ENCODE peak calls at places on chromosomes 6 and 20, in four cellular contexts. M is Right ventricle myocardium inferior; I is H54; C is activated CD4-positive, CD25-positive, alpha-beta regulatory T cell. E is an unnamed sample.

GRCh38 chr6:32058511-32058963 is 20.3 kb downstream of the CYP21A2 start:
- DNase-seq in C (no peak), I (no peak), M (no peak), E (no peak)

GRCh38 chr20:19601133-19601810 is 156.8 kb upstream of the RIN2 start:
- DNase-seq in I (no peak), C (no peak), M (no peak), E (no peak)

GRCh38 chr6:99841297-99841696 is 152.7 kb downstream of the MCHR2 start:
- DNase-seq in M (no peak), C (no peak), I (no peak), E (no peak)

GRCh38 chr20:59402697-59403096 is 102.3 kb downstream of the EDN3 start:
- DNase-seq in I (no peak), C (no peak), M (no peak), E (no peak)

GRCh38 chr6:157401734-157402338 is 20.8 kb downstream of the ZDHHC14 start:
- DNase-seq in M (no peak), I (no peak), C (no peak), E (no peak)

GRCh38 chr6:111727798-111728197 is 122.1 kb upstream of the TRAF3IP2 start:
- DNase-seq in C (no peak), I (no peak), M (no peak), E (no peak)

GRCh38 chr6:77178821-77179220 is 284.5 kb downstream of the HTR1B start:
- DNase-seq in I (no peak), M (no peak), C (no peak), E (no peak)

GRCh38 chr6:152112503-152113261 is 305.2 kb downstream of the ESR1 start:
- DNase-seq in C (no peak), I (no peak), M (peak; percentile 84), E (no peak)

GRCh38 chr6:158552055-158552795 is 7.7 kb upstream of the TMEM181 start:
- DNase-seq in M (no peak), C (no peak), I (no peak), E (no peak)

GRCh38 chr6:14986370-14986769 is 259.5 kb upstream of the JARID2 start:
- DNase-seq in C (no peak), M (no peak), I (no peak), E (no peak)

GRCh38 chr6:16624631-16625299 is 136.5 kb downstream of the ATXN1 start:
- DNase-seq in C (no peak), I (no peak), M (no peak), E (no peak)

GRCh38 chr20:22584922-22585785 is 782 bp upstream of the FOXA2 start:
- DNase-seq in M (no peak), I (no peak), C (no peak), E (no peak)

GRCh38 chr20:19808498-19808897 is 50.4 kb downstream of the RIN2 start:
- DNase-seq in C (no peak), I (no peak), M (no peak), E (no peak)

GRCh38 chr6:33312361-33313104 is 1.3 kb downstream of the TAPBP start:
- DNase-seq in C (peak; percentile 42), I (peak; percentile 74), M (no peak), E (peak; percentile 72)

GRCh38 chr6:141482773-141483172 is 650.0 kb upstream of the GJE1 start:
- DNase-seq in C (no peak), I (no peak), M (no peak), E (no peak)

GRCh38 chr6:112304680-112305079 is 42.5 kb upstream of the RFPL4B start:
- DNase-seq in I (no peak), M (no peak), C (no peak), E (no peak)

GRCh38 chr6:148535976-148536375 is 193.3 kb downstream of the SASH1 start:
- DNase-seq in M (no peak), I (no peak), C (no peak), E (no peak)

GRCh38 chr20:43915209-43916072 is 789 bp downstream of the TOX2 start:
- DNase-seq in M (peak; percentile 69), C (peak; percentile 28), I (no peak), E (no peak)

GRCh38 chr20:60244373-60245146 is 286.3 kb downstream of the CDH26 start:
- DNase-seq in M (no peak), I (no peak), C (no peak), E (no peak)

GRCh38 chr6:37137881-37138568 is 31.9 kb upstream of the PIM1 start:
- DNase-seq in M (no peak), C (no peak), I (no peak), E (no peak)

GRCh38 chr6:98828991-98829411 is 5.4 kb upstream of the POU3F2 start:
- DNase-seq in C (no peak), I (no peak), M (no peak), E (no peak)

GRCh38 chr6:159038914-159039884 is 5.6 kb downstream of the TAGAP start:
- DNase-seq in I (no peak), C (no peak), M (peak; percentile 68), E (no peak)

GRCh38 chr6:33740204-33740608 is 6.5 kb downstream of the IP6K3 start:
- DNase-seq in M (peak; percentile 68), C (no peak), I (no peak), E (no peak)

GRCh38 chr6:108492131-108492766 is 68.5 kb upstream of the FOXO3 start:
- DNase-seq in I (no peak), C (no peak), M (no peak), E (no peak)

GRCh38 chr6:78810698-78811097 is 56.7 kb upstream of the IRAK1BP1 start:
- DNase-seq in C (no peak), M (no peak), I (no peak), E (no peak)

E was measured in activated T-helper 1 cell treated with anti-CD3 and anti-CD28 coated beads, Interleukin-2, amount 50 U/mL, for 16 hours.